ENCODE peak calls at places on chromosomes 13 and 19, in five cellular contexts. R is mucosa of descending colon; X is suprapubic skin; B is cardiac muscle cell; Y is CD8-positive, alpha-beta memory T cell. U is an unnamed sample. For H3K4me1, the result is how much of the 10 kb centered on the place peaks cover.

GRCh38 chr13:107788464-107789165 is 426.7 kb downstream of the LIG4 start:
- DNase-seq in R (no peak), X (no peak), Y (no peak), B (no peak), U (no peak)

GRCh38 chr19:18501832-18502231 is 20.0 kb downstream of the ELL start:
- DNase-seq in R (no peak), X (peak), B (no peak), Y (no peak), U (no peak)

GRCh38 chr19:40592170-40592569 is 9.0 kb upstream of the LTBP4 start:
- DNase-seq in R (no peak), Y (no peak), B (peak), X (no peak), U (no peak)

GRCh38 chr19:41327499-41328156 is 17.7 kb downstream of the CCDC97 start:
- DNase-seq in Y (peak), R (peak), X (peak), B (peak), U (peak)

GRCh38 chr13:73335226-73335625 is 276.4 kb downstream of the KLF5 start:
- DNase-seq in Y (no peak), X (no peak), R (no peak), B (peak), U (peak)

GRCh38 chr13:38542601-38543000 is 144.3 kb upstream of the FREM2 start:
- DNase-seq in X (no peak), B (no peak), Y (no peak), R (no peak), U (peak)

GRCh38 chr19:46788101-46788967 is at the start of gene SLC1A5:
- DNase-seq in R (peak), Y (peak), B (peak), X (peak), U (peak)

GRCh38 chr19:49393871-49394270 is 5.8 kb downstream of the KASH5 start:
- DNase-seq in R (no peak), B (no peak), Y (no peak), X (no peak), U (no peak)

GRCh38 chr19:3098141-3098514 is 4.0 kb downstream of the GNA11 start:
- DNase-seq in Y (no peak), X (peak), R (peak), B (no peak), U (no peak)

GRCh38 chr19:3095375-3096191 is 1.4 kb downstream of the GNA11 start:
- DNase-seq in B (no peak), X (peak), R (peak), Y (peak), U (no peak)

GRCh38 chr19:3097442-3097871 is 3.3 kb downstream of the GNA11 start:
- DNase-seq in Y (no peak), R (peak), X (no peak), B (no peak), U (no peak)

GRCh38 chr19:3096267-3096901 is 2.2 kb downstream of the GNA11 start:
- DNase-seq in B (no peak), X (no peak), Y (no peak), R (peak), U (no peak)

GRCh38 chr19:3096902-3097326 is 2.8 kb downstream of the GNA11 start:
- DNase-seq in X (no peak), B (no peak), R (peak), Y (no peak), U (no peak)
- H3K4me1 ChIP-seq in X (half or more), B (under half), R (under half), Y (under half), U (under half)

DNA sequence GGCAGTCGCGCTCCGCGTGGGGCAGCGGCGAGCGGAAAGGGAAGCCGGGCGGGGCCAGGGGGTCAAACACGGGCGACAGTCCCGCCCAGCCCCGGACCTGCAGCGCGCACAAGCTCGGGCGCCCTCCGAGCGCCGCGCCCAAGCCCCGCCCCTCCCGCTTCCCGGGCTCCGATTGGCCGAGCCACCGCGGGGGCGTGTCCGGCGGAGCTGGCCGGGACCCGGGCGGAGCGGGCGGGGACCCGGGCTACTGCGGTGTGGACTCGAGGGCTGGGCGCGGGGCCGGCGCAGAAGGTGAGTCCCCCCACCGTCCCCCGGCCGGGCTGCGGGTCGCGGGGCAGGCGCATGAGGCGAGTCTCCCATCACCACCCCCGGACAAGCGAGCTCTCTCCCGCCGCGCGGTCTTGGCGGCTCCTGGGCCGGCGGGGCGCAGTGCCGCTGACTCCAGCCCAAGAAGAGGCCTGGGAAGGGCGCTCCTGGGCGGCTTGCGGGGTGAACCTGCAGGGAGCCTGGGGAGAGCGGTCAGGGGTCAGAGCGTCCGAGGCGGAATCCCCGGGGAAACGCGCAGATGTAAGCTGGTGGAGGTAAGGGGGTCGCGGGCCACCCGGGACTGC is at the start of gene PLEKHF1:
- DNase-seq in B (peak), X (peak), R (peak), Y (peak), U (peak)
- H3K4me1 ChIP-seq in B (under half), X (half or more), R (under half), Y (half or more), U (under half)

GRCh38 chr13:42628666-42629065 is 54.7 kb downstream of the TNFSF11 start:
- DNase-seq in X (no peak), R (no peak), B (no peak), Y (no peak), U (no peak)

GRCh38 chr13:42638101-42638500 is 64.1 kb downstream of the TNFSF11 start:
- DNase-seq in R (no peak), B (no peak), Y (no peak), X (no peak), U (no peak)

GRCh38 chr13:42633495-42633894 is 59.5 kb downstream of the TNFSF11 start:
- DNase-seq in Y (no peak), X (no peak), R (no peak), B (no peak), U (no peak)
- H3K4me1 ChIP-seq in Y (under half), X (under half), R (under half), B (under half), U (under half)

GRCh38 chr19:16326401-16327130 is 1.9 kb downstream of the KLF2 start:
- DNase-seq in R (peak), Y (peak), X (peak), B (peak), U (no peak)
- H3K4me1 ChIP-seq in R (under half), Y (half or more), X (under half), B (under half), U (under half)

GRCh38 chr13:98504371-98504963 is 72.4 kb downstream of the STK24 start:
- DNase-seq in B (no peak), X (no peak), Y (peak), R (no peak), U (no peak)
- H3K4me1 ChIP-seq in B (half or more), X (half or more), Y (under half), R (half or more), U (under half)

GRCh38 chr19:16619456-16619855 is 8.5 kb downstream of the MED26 start:
- DNase-seq in Y (no peak), R (no peak), X (no peak), B (no peak), U (no peak)
- H3K4me1 ChIP-seq in Y (half or more), R (under half), X (under half), B (under half), U (under half)

DNA sequence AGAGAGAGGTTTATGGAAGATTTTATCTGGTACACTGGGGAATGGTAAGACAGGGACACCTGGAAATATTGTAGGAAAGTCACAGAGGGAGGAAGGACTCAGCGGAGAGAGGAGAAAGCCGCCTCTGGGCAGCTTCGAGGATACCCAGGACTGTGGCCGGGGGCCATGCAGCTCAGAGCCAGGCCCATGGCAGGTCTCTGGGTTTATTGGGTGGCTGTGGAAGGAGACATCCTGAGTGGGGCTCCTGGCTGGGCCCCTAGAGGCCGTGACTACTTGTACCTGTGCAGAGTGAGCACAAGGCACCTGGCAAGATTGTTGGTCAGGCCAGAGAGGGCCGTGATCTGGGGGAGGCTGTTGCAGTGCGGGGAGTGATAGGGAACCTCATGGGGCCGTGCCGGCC is 3.4 kb downstream of the DAZAP1 start:
- DNase-seq in R (no peak), Y (no peak), X (no peak), B (no peak), U (no peak)
- H3K4me1 ChIP-seq in R (under half), Y (half or more), X (half or more), B (under half), U (under half)

U was measured in foreskin keratinocyte.